ENCODE peak calls at places on chromosome 2, in seven cellular contexts. Q, Y, B, O, T, H and U are unnamed samples.

GRCh38 chr2:30266051-30266621 is 34.8 kb downstream of the LBH start:
- DNase-seq in Q (no peak), Y (peak; percentile 42), B (no peak), O (no peak), T (no peak), H (no peak), U (no peak)

GRCh38 chr2:181627545-181627944 is 29.4 kb downstream of the CERKL start:
- DNase-seq in Q (no peak), Y (peak; percentile 19), B (no peak), O (no peak), T (no peak), H (no peak), U (no peak)

GRCh38 chr2:127437781-127438726 is 19.8 kb downstream of the PROC start:
- DNase-seq in Q (no peak), Y (no peak), B (no peak), O (peak; percentile 77), T (no peak), H (no peak), U (no peak)

GRCh38 chr2:146417942-146418341 is 1426.9 kb upstream of the ACVR2A start:
- DNase-seq in Q (no peak), Y (no peak), B (no peak), O (no peak), T (no peak), H (no peak), U (no peak)

GRCh38 chr2:70903641-70904340 is 31.9 kb upstream of the ATP6V1B1 start:
- DNase-seq in Q (no peak), Y (no peak), B (no peak), O (no peak), T (no peak), H (no peak), U (no peak)

GRCh38 chr2:105396254-105397024 is 2.4 kb downstream of the FHL2 start:
- DNase-seq in Q (no peak), Y (no peak), B (peak; percentile 95), O (no peak), T (peak; percentile 62), H (no peak), U (peak; percentile 72)

GRCh38 chr2:47221956-47222355 is 66.8 kb upstream of the STPG4 start:
- DNase-seq in Q (peak; percentile 2), Y (peak; percentile 61), B (peak; percentile 78), O (no peak), T (peak; percentile 40), H (no peak), U (peak; percentile 51)

GRCh38 chr2:27804146-27804545 is 32.6 kb downstream of the MRPL33 start:
- DNase-seq in Q (no peak), Y (no peak), B (peak; percentile 50), O (no peak), T (peak; percentile 18), H (no peak), U (no peak)

GRCh38 chr2:206708286-206708685 is 9.9 kb downstream of the DYTN start:
- DNase-seq in Q (no peak), Y (no peak), B (no peak), O (no peak), T (no peak), H (no peak), U (no peak)

GRCh38 chr2:105950521-105951389 is 206.0 kb downstream of the NCK2 start:
- DNase-seq in Q (no peak), Y (no peak), B (no peak), O (no peak), T (peak; percentile 28), H (no peak), U (no peak)

GRCh38 chr2:75561566-75562512 is 1.1 kb upstream of the EVA1A start:
- DNase-seq in Q (no peak), Y (no peak), B (no peak), O (no peak), T (no peak), H (no peak), U (no peak)

GRCh38 chr2:205814039-205814364 is 131.7 kb downstream of the NRP2 start:
- DNase-seq in Q (no peak), Y (no peak), B (no peak), O (no peak), T (no peak), H (no peak), U (no peak)

GRCh38 chr2:66691199-66691975 is 256.5 kb downstream of the MEIS1 start:
- DNase-seq in Q (no peak), Y (no peak), B (peak; percentile 82), O (no peak), T (no peak), H (no peak), U (no peak)

GRCh38 chr2:227608469-227609338 is 5.9 kb downstream of the SCYGR3 start:
- DNase-seq in Q (no peak), Y (peak; percentile 51), B (no peak), O (no peak), T (peak; percentile 75), H (peak; percentile 39), U (no peak)

GRCh38 chr2:69253893-69254292 is 133.1 kb downstream of the GFPT1 start:
- DNase-seq in Q (no peak), Y (peak; percentile 31), B (peak; percentile 100), O (no peak), T (no peak), H (no peak), U (no peak)

GRCh38 chr2:168700615-168701245 is 101.7 kb upstream of the NOSTRIN start:
- DNase-seq in Q (no peak), Y (no peak), B (peak; percentile 70), O (no peak), T (no peak), H (no peak), U (no peak)